ENCODE peak calls at places on chromosomes 6 and 20, in four cellular contexts. One of them, this sample, is unnamed.
A peak's percentile ranks its signal among the peaks of the same experiment; 100 is the strongest.

GRCh38 chr6:8991844-8992243 is 556.5 kb upstream of the SLC35B3 start:
- DNase-seq in GM12878: no peak
- DNase-seq in HepG2: no peak
- DNase-seq in SK-N-SH: no peak
- DNase-seq in this sample: no peak

GRCh38 chr6:144606041-144606440 is 320.9 kb downstream of the UTRN start:
- DNase-seq in SK-N-SH: no peak
- DNase-seq in GM12878: no peak
- DNase-seq in HepG2: no peak
- DNase-seq in this sample: no peak

GRCh38 chr6:31945507-31946369 is at the start of gene CFB:
- DNase-seq in SK-N-SH: no peak
- DNase-seq in HepG2: peak; percentile 100
- DNase-seq in GM12878: no peak
- DNase-seq in this sample: peak; percentile 57

GRCh38 chr6:66226099-66226498 is 519.1 kb upstream of the EYS start:
- DNase-seq in GM12878: no peak
- DNase-seq in HepG2: no peak
- DNase-seq in SK-N-SH: peak; percentile 18
- DNase-seq in this sample: no peak

GRCh38 chr20:44948107-44948506 is 12.1 kb downstream of the TOMM34 start:
- DNase-seq in GM12878: no peak
- DNase-seq in SK-N-SH: no peak
- DNase-seq in HepG2: no peak
- DNase-seq in this sample: no peak

GRCh38 chr6:111792914-111793700 is 80.1 kb downstream of the FYN start:
- DNase-seq in HepG2: peak; percentile 28
- DNase-seq in SK-N-SH: no peak
- DNase-seq in GM12878: no peak
- DNase-seq in this sample: no peak

GRCh38 chr20:3925113-3925695 is 36.0 kb downstream of the PANK2 start:
- DNase-seq in HepG2: no peak
- DNase-seq in GM12878: no peak
- DNase-seq in SK-N-SH: no peak
- DNase-seq in this sample: no peak

GRCh38 chr6:84137051-84137375 is 90.4 kb downstream of the CEP162 start:
- DNase-seq in SK-N-SH: no peak
- DNase-seq in HepG2: no peak
- DNase-seq in GM12878: no peak
- DNase-seq in this sample: no peak

GRCh38 chr6:3471711-3472110 is 14.9 kb upstream of the SLC22A23 start:
- DNase-seq in HepG2: no peak
- DNase-seq in SK-N-SH: no peak
- DNase-seq in GM12878: no peak
- DNase-seq in this sample: no peak

GRCh38 chr6:83068628-83069027 is 1.2 kb downstream of the DOP1A start:
- DNase-seq in HepG2: no peak
- DNase-seq in SK-N-SH: no peak
- DNase-seq in GM12878: no peak
- DNase-seq in this sample: no peak

GRCh38 chr6:1930356-1930755 is 315.0 kb downstream of the GMDS start:
- DNase-seq in SK-N-SH: no peak
- DNase-seq in GM12878: no peak
- DNase-seq in HepG2: no peak
- DNase-seq in this sample: no peak

GRCh38 chr6:132961122-132961521 is 146.8 kb downstream of the RPS12 start:
- DNase-seq in HepG2: peak; percentile 64
- DNase-seq in SK-N-SH: no peak
- DNase-seq in GM12878: no peak
- DNase-seq in this sample: no peak

GRCh38 chr6:146803601-146804000 is 204.8 kb downstream of the ADGB start:
- DNase-seq in HepG2: no peak
- DNase-seq in GM12878: no peak
- DNase-seq in SK-N-SH: no peak
- DNase-seq in this sample: no peak

GRCh38 chr20:63009988-63010769 is 3.4 kb upstream of the BHLHE23 start:
- DNase-seq in SK-N-SH: no peak
- DNase-seq in GM12878: peak; percentile 97
- DNase-seq in HepG2: no peak
- DNase-seq in this sample: no peak

GRCh38 chr6:3906191-3907019 is 57.2 kb downstream of the FAM50B start:
- DNase-seq in SK-N-SH: no peak
- DNase-seq in GM12878: no peak
- DNase-seq in HepG2: peak; percentile 94
- DNase-seq in this sample: no peak

GRCh38 chr20:43766395-43766794 is 39.6 kb upstream of the GTSF1L start:
- DNase-seq in SK-N-SH: no peak
- DNase-seq in HepG2: no peak
- DNase-seq in GM12878: no peak
- DNase-seq in this sample: no peak

GRCh38 chr6:161959072-161959471 is 685.2 kb upstream of the AGPAT4 start:
- DNase-seq in GM12878: no peak
- DNase-seq in SK-N-SH: no peak
- DNase-seq in HepG2: no peak
- DNase-seq in this sample: no peak

GRCh38 chr6:158047120-158047518 is 65.5 kb downstream of the SYNJ2 start:
- DNase-seq in GM12878: no peak
- DNase-seq in SK-N-SH: no peak
- DNase-seq in HepG2: no peak
- DNase-seq in this sample: no peak

GRCh38 chr6:118522422-118522821 is 25.7 kb upstream of the PLN start:
- DNase-seq in HepG2: no peak
- DNase-seq in GM12878: no peak
- DNase-seq in SK-N-SH: no peak
- DNase-seq in this sample: no peak

GRCh38 chr20:461254-462198 is 807 bp downstream of the TBC1D20 start:
- DNase-seq in HepG2: no peak
- DNase-seq in GM12878: no peak
- DNase-seq in SK-N-SH: no peak
- DNase-seq in this sample: peak; percentile 57

GRCh38 chr20:354298-354977 is 7.5 kb downstream of the NRSN2 start:
- DNase-seq in SK-N-SH: peak; percentile 90
- DNase-seq in HepG2: peak; percentile 87
- DNase-seq in GM12878: no peak
- DNase-seq in this sample: peak; percentile 83

DNA sequence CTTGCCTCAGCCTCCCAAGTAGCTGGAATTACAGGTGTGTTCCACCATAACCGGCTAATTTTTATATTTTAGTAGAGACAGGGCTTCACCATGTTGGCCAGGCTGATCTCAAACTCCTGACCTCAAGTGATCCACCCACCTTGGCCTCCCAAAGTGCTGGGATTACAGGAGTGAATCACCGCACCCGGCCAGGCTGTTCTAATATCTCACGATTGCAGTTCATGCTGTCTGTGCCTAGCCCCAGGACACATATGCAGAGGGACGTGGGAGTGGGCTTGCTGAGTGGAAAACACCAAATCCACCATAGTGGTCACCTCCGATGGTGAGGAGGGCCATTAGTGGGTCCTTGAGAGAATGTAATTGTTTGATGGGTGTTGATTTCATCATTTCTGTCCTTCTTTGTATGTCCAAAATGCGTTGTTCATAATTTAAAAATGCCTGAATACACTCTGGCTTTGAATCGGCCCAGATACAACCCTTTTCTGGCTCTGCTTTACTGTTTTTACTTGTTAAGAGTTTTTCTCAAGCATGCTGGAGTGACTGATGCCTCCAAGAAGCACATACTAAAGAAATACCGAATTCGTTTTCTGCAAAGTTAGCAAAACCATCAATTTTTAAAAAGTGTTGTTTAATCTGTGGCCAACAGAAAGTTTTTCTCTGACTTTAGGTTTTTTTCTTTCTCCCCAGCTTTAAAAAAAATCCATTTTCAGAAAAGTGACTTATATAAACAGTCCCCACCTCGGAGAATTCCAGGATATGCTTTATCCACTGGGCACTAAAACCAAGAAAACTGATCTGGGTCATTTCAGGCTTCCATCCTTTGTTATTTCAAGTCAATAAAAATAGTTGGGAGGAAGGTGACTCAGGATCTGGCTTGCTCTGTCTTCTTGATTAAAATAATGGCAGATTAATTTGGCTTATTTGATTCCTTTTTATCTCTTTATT is 18.8 kb upstream of the RALGAPA2 start:
- DNase-seq in SK-N-SH: no peak
- DNase-seq in HepG2: no peak
- DNase-seq in GM12878: no peak
- DNase-seq in this sample: no peak
- TF ChIP-seq PBX3 in SK-N-SH: no peak
- TF ChIP-seq PBX3 in HepG2: no peak
- TF ChIP-seq PBX3 in GM12878: no peak
- TF ChIP-seq PBX3 in this sample: no peak

GRCh38 chr6:106082735-106083398 is 3.3 kb upstream of the PRDM1 start:
- DNase-seq in HepG2: no peak
- DNase-seq in GM12878: no peak
- DNase-seq in SK-N-SH: no peak
- DNase-seq in this sample: no peak

GRCh38 chr6:106085687-106085983 is 501 bp upstream of the PRDM1 start:
- DNase-seq in GM12878: no peak
- DNase-seq in SK-N-SH: no peak
- DNase-seq in HepG2: no peak
- DNase-seq in this sample: no peak

GRCh38 chr6:106084973-106085686 is 1.0 kb upstream of the PRDM1 start:
- DNase-seq in HepG2: no peak
- DNase-seq in SK-N-SH: no peak
- DNase-seq in GM12878: no peak
- DNase-seq in this sample: no peak

GRCh38 chr6:106083618-106084017 is 2.5 kb upstream of the PRDM1 start:
- DNase-seq in GM12878: no peak
- DNase-seq in SK-N-SH: no peak
- DNase-seq in HepG2: no peak
- DNase-seq in this sample: no peak

DNA sequence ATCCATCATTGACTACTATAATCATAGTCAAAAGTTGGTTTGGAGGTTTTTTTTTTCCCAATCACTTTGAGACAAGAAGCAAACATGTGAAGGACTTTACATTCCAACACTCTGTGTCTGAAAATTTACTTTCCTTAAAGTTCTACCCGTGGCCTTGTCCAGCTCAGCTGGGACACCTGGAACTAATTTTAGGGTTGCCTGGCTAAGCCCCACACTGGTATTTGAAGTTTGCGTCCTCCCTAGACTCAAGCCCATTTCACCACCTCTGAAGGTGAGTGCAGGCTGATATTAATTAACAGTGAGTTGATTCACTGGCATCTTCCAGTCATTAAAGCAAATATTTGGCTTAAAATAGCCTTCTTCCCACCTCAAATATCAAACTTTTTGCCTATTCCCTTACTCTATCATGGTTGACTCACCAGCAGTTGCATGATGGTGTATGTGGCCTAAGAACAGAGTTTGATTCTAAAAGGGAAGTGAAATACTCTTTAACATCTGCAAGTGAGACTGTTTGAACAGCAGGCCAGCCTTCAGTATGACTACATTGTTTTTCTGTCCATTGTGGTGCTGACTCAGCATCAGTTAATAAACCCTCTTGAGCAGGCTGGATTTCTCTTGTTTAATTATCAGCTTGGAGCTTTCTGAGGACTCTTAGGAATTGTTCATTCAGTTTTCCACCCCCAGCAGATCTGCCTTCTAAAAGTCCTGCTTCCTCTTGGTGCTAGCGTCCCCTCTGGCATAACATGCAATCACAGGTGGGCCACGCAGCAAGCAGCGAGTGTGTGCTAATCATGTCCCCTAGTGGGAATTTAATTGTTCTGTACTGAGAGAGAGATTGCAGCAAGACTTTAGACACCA is 1.8 kb upstream of the PRDM1 start:
- DNase-seq in SK-N-SH: no peak
- DNase-seq in HepG2: peak; percentile 7
- DNase-seq in GM12878: peak; percentile 84
- DNase-seq in this sample: peak; percentile 42
- TF ChIP-seq USF2 in SK-N-SH: no peak
- TF ChIP-seq USF2 in HepG2: no peak
- TF ChIP-seq USF2 in GM12878: no peak
- TF ChIP-seq USF2 in this sample: no peak

GRCh38 chr6:48021904-48022303 is 89.1 kb downstream of the PTCHD4 start:
- DNase-seq in SK-N-SH: no peak
- DNase-seq in HepG2: no peak
- DNase-seq in GM12878: no peak
- DNase-seq in this sample: no peak

DNA sequence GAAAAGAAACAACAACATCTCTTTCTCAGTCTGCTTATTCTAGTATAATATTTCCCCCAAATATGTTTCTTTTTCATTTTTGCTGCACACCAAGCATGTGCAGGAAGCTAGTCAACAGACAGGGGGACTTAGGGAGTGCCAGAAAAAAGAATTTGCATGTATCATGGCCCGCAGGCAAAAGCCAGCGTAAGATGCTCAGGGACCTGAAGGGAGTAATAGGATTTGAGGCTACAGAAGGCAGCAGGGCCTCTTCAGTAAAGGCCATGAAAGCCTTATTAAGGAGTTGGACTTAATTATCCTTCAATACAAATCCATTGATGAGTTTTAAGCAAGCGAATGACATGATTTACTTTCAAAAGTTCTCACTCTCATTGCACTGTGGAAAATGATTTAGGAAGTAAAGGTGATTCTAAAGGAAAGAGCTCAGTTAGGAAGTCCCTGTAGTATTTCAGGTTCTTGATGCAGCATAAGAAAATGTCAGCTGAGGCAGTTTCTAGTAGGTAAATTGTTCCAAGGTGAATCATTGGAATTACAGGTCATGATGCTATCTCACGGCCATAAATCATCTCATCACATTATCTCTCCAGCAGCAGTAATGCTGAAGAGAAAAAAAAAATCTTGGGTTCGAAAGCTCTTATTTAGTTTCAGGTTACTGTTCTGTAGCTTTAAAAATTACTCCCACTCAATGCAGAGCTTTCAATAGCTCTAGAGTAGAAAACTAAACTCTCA is 94.8 kb downstream of the PTCHD4 start:
- DNase-seq in HepG2: no peak
- DNase-seq in GM12878: no peak
- DNase-seq in SK-N-SH: no peak
- DNase-seq in this sample: no peak
- TF ChIP-seq PBX3 in HepG2: no peak
- TF ChIP-seq PBX3 in GM12878: no peak
- TF ChIP-seq PBX3 in SK-N-SH: no peak
- TF ChIP-seq PBX3 in this sample: no peak

DNA sequence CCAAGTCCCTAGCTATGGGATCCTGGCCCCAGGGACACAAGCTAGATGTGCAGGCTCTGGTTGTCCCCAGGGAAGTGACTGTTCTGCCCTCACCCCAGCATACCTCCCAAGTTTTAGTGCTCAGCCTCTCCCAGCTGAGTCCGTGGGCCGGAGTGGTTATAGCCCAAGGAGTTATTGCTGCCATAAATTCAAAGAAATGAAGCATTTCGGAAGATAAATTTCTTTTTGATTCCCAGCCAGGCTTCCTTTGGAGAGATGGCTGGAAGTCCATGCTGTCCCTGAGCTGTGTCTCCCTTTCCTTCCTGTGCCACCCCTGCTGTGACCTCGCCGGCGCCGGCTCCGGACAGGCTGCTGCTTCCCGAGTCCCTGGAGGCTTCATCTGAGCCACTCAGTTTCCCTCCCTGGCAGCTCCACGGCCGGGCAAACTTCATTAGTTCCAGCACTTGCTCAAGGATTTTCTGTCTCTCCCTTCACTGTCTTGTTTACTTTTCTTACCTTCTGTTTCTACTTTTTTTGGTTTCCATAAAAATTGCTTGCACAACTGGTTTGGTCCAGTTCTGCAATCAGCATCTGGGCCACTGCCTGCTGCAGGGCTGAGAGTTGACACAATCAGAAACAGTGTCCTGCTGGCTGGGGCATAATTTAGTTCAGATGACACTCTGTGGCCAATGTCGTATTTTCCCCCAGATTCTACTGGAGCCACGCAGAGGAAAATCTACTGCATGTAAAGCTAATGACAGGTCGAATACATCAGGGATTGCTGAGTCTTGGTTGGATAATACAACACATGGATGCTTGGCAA is 225.5 kb downstream of the SYNDIG1 start:
- DNase-seq in SK-N-SH: peak; percentile 21
- DNase-seq in GM12878: no peak
- DNase-seq in HepG2: no peak
- DNase-seq in this sample: no peak
- TF ChIP-seq USF2 in SK-N-SH: no peak
- TF ChIP-seq USF2 in GM12878: no peak
- TF ChIP-seq USF2 in HepG2: no peak
- TF ChIP-seq USF2 in this sample: no peak

This sample was measured in A549.